ENCODE peak calls at places on chromosomes 11 and 22, in five cellular contexts. One of them, this sample, is unnamed.

GRCh38 chr11:74989269-74989655 is 529 bp downstream of the NEU3 start:
- DNase-seq in lower lobe of right lung: no peak
- DNase-seq in MV-4-11: peak; percentile 23
- DNase-seq in body of pancreas: no peak
- DNase-seq in stimulated activated effector memory CD8-positive, alpha-beta T cell treated with anti-CD3 and anti-CD28 coated beads, Interleukin-12 subunit alpha, Interleukin-12 subunit beta, amount 100 ng/mL, for 72 hours: no peak
- DNase-seq in this sample: no peak

GRCh38 chr11:72767203-72768062 is 15.2 kb upstream of the ARAP1 start:
- DNase-seq in MV-4-11: no peak
- DNase-seq in body of pancreas: no peak
- DNase-seq in lower lobe of right lung: no peak
- DNase-seq in stimulated activated effector memory CD8-positive, alpha-beta T cell treated with anti-CD3 and anti-CD28 coated beads, Interleukin-12 subunit alpha, Interleukin-12 subunit beta, amount 100 ng/mL, for 72 hours: no peak
- DNase-seq in this sample: no peak

GRCh38 chr11:2526808-2527381 is 82.1 kb downstream of the KCNQ1 start:
- DNase-seq in stimulated activated effector memory CD8-positive, alpha-beta T cell treated with anti-CD3 and anti-CD28 coated beads, Interleukin-12 subunit alpha, Interleukin-12 subunit beta, amount 100 ng/mL, for 72 hours: no peak
- DNase-seq in MV-4-11: peak; percentile 90
- DNase-seq in lower lobe of right lung: peak; percentile 82
- DNase-seq in body of pancreas: peak; percentile 29
- DNase-seq in this sample: no peak

GRCh38 chr11:47523491-47524199 is 29.3 kb downstream of the CELF1 start:
- DNase-seq in lower lobe of right lung: no peak
- DNase-seq in stimulated activated effector memory CD8-positive, alpha-beta T cell treated with anti-CD3 and anti-CD28 coated beads, Interleukin-12 subunit alpha, Interleukin-12 subunit beta, amount 100 ng/mL, for 72 hours: no peak
- DNase-seq in MV-4-11: peak; percentile 35
- DNase-seq in body of pancreas: peak; percentile 28
- DNase-seq in this sample: peak; percentile 71

GRCh38 chr11:31769241-31769640 is 41.9 kb downstream of the PAX6 start:
- DNase-seq in body of pancreas: no peak
- DNase-seq in lower lobe of right lung: no peak
- DNase-seq in stimulated activated effector memory CD8-positive, alpha-beta T cell treated with anti-CD3 and anti-CD28 coated beads, Interleukin-12 subunit alpha, Interleukin-12 subunit beta, amount 100 ng/mL, for 72 hours: no peak
- DNase-seq in MV-4-11: no peak
- DNase-seq in this sample: no peak

GRCh38 chr11:118652681-118653181 is 26.7 kb downstream of the TREH start:
- DNase-seq in stimulated activated effector memory CD8-positive, alpha-beta T cell treated with anti-CD3 and anti-CD28 coated beads, Interleukin-12 subunit alpha, Interleukin-12 subunit beta, amount 100 ng/mL, for 72 hours: no peak
- DNase-seq in lower lobe of right lung: no peak
- DNase-seq in body of pancreas: peak; percentile 7
- DNase-seq in MV-4-11: no peak
- DNase-seq in this sample: no peak

GRCh38 chr22:43540570-43540969 is 128.8 kb downstream of the MPPED1 start:
- DNase-seq in MV-4-11: no peak
- DNase-seq in lower lobe of right lung: no peak
- DNase-seq in body of pancreas: no peak
- DNase-seq in stimulated activated effector memory CD8-positive, alpha-beta T cell treated with anti-CD3 and anti-CD28 coated beads, Interleukin-12 subunit alpha, Interleukin-12 subunit beta, amount 100 ng/mL, for 72 hours: no peak
- DNase-seq in this sample: no peak

GRCh38 chr11:30049214-30049613 is 32.4 kb upstream of the KCNA4 start:
- DNase-seq in stimulated activated effector memory CD8-positive, alpha-beta T cell treated with anti-CD3 and anti-CD28 coated beads, Interleukin-12 subunit alpha, Interleukin-12 subunit beta, amount 100 ng/mL, for 72 hours: no peak
- DNase-seq in body of pancreas: no peak
- DNase-seq in lower lobe of right lung: no peak
- DNase-seq in MV-4-11: no peak
- DNase-seq in this sample: peak; percentile 4

GRCh38 chr11:44624761-44625221 is 59.3 kb downstream of the CD82 start:
- DNase-seq in stimulated activated effector memory CD8-positive, alpha-beta T cell treated with anti-CD3 and anti-CD28 coated beads, Interleukin-12 subunit alpha, Interleukin-12 subunit beta, amount 100 ng/mL, for 72 hours: peak; percentile 36
- DNase-seq in lower lobe of right lung: no peak
- DNase-seq in MV-4-11: no peak
- DNase-seq in body of pancreas: no peak
- DNase-seq in this sample: no peak

GRCh38 chr22:44658371-44658953 is 43.5 kb upstream of the PRR5 start:
- DNase-seq in MV-4-11: peak; percentile 17
- DNase-seq in stimulated activated effector memory CD8-positive, alpha-beta T cell treated with anti-CD3 and anti-CD28 coated beads, Interleukin-12 subunit alpha, Interleukin-12 subunit beta, amount 100 ng/mL, for 72 hours: no peak
- DNase-seq in body of pancreas: peak; percentile 39
- DNase-seq in lower lobe of right lung: peak; percentile 45
- DNase-seq in this sample: no peak

GRCh38 chr11:94664336-94664735 is 97.2 kb downstream of the PIWIL4 start:
- DNase-seq in stimulated activated effector memory CD8-positive, alpha-beta T cell treated with anti-CD3 and anti-CD28 coated beads, Interleukin-12 subunit alpha, Interleukin-12 subunit beta, amount 100 ng/mL, for 72 hours: no peak
- DNase-seq in body of pancreas: peak; percentile 16
- DNase-seq in lower lobe of right lung: no peak
- DNase-seq in MV-4-11: no peak
- DNase-seq in this sample: peak; percentile 21

GRCh38 chr22:28464179-28464578 is 215.5 kb downstream of the TTC28 start:
- DNase-seq in MV-4-11: no peak
- DNase-seq in lower lobe of right lung: no peak
- DNase-seq in stimulated activated effector memory CD8-positive, alpha-beta T cell treated with anti-CD3 and anti-CD28 coated beads, Interleukin-12 subunit alpha, Interleukin-12 subunit beta, amount 100 ng/mL, for 72 hours: no peak
- DNase-seq in body of pancreas: no peak
- DNase-seq in this sample: no peak